ENCODE peak calls at places on chromosomes 12 and 14, in four cellular contexts. One of them, this sample, is unnamed.
A peak's percentile ranks its signal among the peaks of the same experiment; 100 is the strongest.

GRCh38 chr12:100576311-100577036 is 3.0 kb downstream of the GAS2L3 start:
- DNase-seq in GM12878: no peak
- DNase-seq in K562: peak; percentile 22
- DNase-seq in H1: no peak
- DNase-seq in this sample: peak; percentile 95

GRCh38 chr12:129540249-129540648 is 363.6 kb downstream of the TMEM132D start:
- DNase-seq in GM12878: no peak
- DNase-seq in K562: no peak
- DNase-seq in H1: no peak
- DNase-seq in this sample: no peak

GRCh38 chr12:87995581-87996178 is 33.5 kb downstream of the C12orf50 start:
- DNase-seq in GM12878: no peak
- DNase-seq in K562: peak; percentile 70
- DNase-seq in H1: peak; percentile 41
- DNase-seq in this sample: peak; percentile 73

GRCh38 chr12:41250748-41251147 is 62.6 kb downstream of the PDZRN4 start:
- DNase-seq in GM12878: no peak
- DNase-seq in K562: no peak
- DNase-seq in H1: no peak
- DNase-seq in this sample: no peak

GRCh38 chr12:95959107-95959506 is 16.0 kb downstream of the AMDHD1 start:
- DNase-seq in GM12878: no peak
- DNase-seq in K562: no peak
- DNase-seq in H1: no peak
- DNase-seq in this sample: peak; percentile 14

GRCh38 chr12:119308743-119309456 is 25.6 kb upstream of the CCDC60 start:
- DNase-seq in GM12878: no peak
- DNase-seq in K562: no peak
- DNase-seq in H1: no peak
- DNase-seq in this sample: no peak

GRCh38 chr14:60064491-60065072 is 27.1 kb upstream of the PCNX4 start:
- DNase-seq in GM12878: peak; percentile 15
- DNase-seq in K562: peak; percentile 26
- DNase-seq in H1: no peak
- DNase-seq in this sample: peak; percentile 55

GRCh38 chr12:96099986-96100385 is 64.6 kb upstream of the LTA4H start:
- DNase-seq in GM12878: no peak
- DNase-seq in K562: no peak
- DNase-seq in H1: no peak
- DNase-seq in this sample: no peak

GRCh38 chr14:52618602-52619001 is 66.0 kb downstream of the GPR137C start:
- DNase-seq in GM12878: no peak
- DNase-seq in K562: no peak
- DNase-seq in H1: no peak
- DNase-seq in this sample: no peak

GRCh38 chr12:26281320-26281719 is 85.9 kb downstream of the SSPN start:
- DNase-seq in GM12878: no peak
- DNase-seq in K562: no peak
- DNase-seq in H1: no peak
- DNase-seq in this sample: no peak

GRCh38 chr14:81132492-81132891 is 88.3 kb downstream of the GTF2A1 start:
- DNase-seq in GM12878: no peak
- DNase-seq in K562: no peak
- DNase-seq in H1: no peak
- DNase-seq in this sample: no peak

GRCh38 chr12:129082441-129082840 is 229.2 kb downstream of the GLT1D1 start:
- DNase-seq in GM12878: no peak
- DNase-seq in K562: no peak
- DNase-seq in H1: no peak
- DNase-seq in this sample: no peak

GRCh38 chr12:64243809-64244208 is 21.7 kb upstream of the KICS2 start:
- DNase-seq in GM12878: no peak
- DNase-seq in K562: no peak
- DNase-seq in H1: no peak
- DNase-seq in this sample: no peak

GRCh38 chr12:132806857-132807256 is 21.8 kb downstream of the GOLGA3 start:
- DNase-seq in GM12878: no peak
- DNase-seq in K562: no peak
- DNase-seq in H1: no peak
- DNase-seq in this sample: no peak

GRCh38 chr12:50934981-50935807 is 17.1 kb upstream of the HIGD1C start:
- DNase-seq in GM12878: no peak
- DNase-seq in K562: no peak
- DNase-seq in H1: no peak
- DNase-seq in this sample: peak; percentile 67

GRCh38 chr12:96985515-96986362 is 78.7 kb downstream of the NEDD1 start:
- DNase-seq in GM12878: no peak
- DNase-seq in K562: peak; percentile 37
- DNase-seq in H1: no peak
- DNase-seq in this sample: no peak

GRCh38 chr12:79402626-79403025 is 288.1 kb downstream of the PAWR start:
- DNase-seq in GM12878: no peak
- DNase-seq in K562: no peak
- DNase-seq in H1: no peak
- DNase-seq in this sample: peak; percentile 72

GRCh38 chr12:88553941-88554658 is 26.2 kb downstream of the KITLG start:
- DNase-seq in GM12878: no peak
- DNase-seq in K562: no peak
- DNase-seq in H1: no peak
- DNase-seq in this sample: peak; percentile 64

GRCh38 chr12:103996595-103996994 is 30.9 kb downstream of the TDG start:
- DNase-seq in GM12878: no peak
- DNase-seq in K562: no peak
- DNase-seq in H1: no peak
- DNase-seq in this sample: no peak

GRCh38 chr14:72701610-72702009 is 192.3 kb downstream of the DPF3 start:
- DNase-seq in GM12878: no peak
- DNase-seq in K562: no peak
- DNase-seq in H1: no peak
- DNase-seq in this sample: peak; percentile 25

GRCh38 chr14:26872510-26872909 is 274.7 kb upstream of the NOVA1 start:
- DNase-seq in GM12878: no peak
- DNase-seq in K562: peak; percentile 18
- DNase-seq in H1: no peak
- DNase-seq in this sample: no peak

GRCh38 chr12:58596381-58596780 is 323.9 kb downstream of the LRIG3 start:
- DNase-seq in GM12878: no peak
- DNase-seq in K562: no peak
- DNase-seq in H1: no peak
- DNase-seq in this sample: no peak

GRCh38 chr12:3795096-3795799 is 42.3 kb upstream of the CRACR2A start:
- DNase-seq in GM12878: no peak
- DNase-seq in K562: no peak
- DNase-seq in H1: no peak
- DNase-seq in this sample: no peak

GRCh38 chr14:98957211-98958047 is 314.6 kb downstream of the BCL11B start:
- DNase-seq in GM12878: no peak
- DNase-seq in K562: no peak
- DNase-seq in H1: no peak
- DNase-seq in this sample: no peak

GRCh38 chr14:51472881-51473280 is 178.8 kb upstream of the FRMD6 start:
- DNase-seq in GM12878: no peak
- DNase-seq in K562: no peak
- DNase-seq in H1: no peak
- DNase-seq in this sample: no peak

GRCh38 chr14:104980601-104981531 is 2.7 kb upstream of the AHNAK2 start:
- DNase-seq in GM12878: no peak
- DNase-seq in K562: no peak
- DNase-seq in H1: no peak
- DNase-seq in this sample: no peak

GRCh38 chr12:19161251-19161650 is 31.7 kb downstream of the PLEKHA5 start:
- DNase-seq in GM12878: no peak
- DNase-seq in K562: no peak
- DNase-seq in H1: no peak
- DNase-seq in this sample: no peak

GRCh38 chr12:106672308-106673085 is 89.7 kb downstream of the RFX4 start:
- DNase-seq in GM12878: no peak
- DNase-seq in K562: no peak
- DNase-seq in H1: no peak
- DNase-seq in this sample: no peak

GRCh38 chr12:92362785-92363184 is 217.1 kb upstream of the BTG1 start:
- DNase-seq in GM12878: peak; percentile 86
- DNase-seq in K562: no peak
- DNase-seq in H1: no peak
- DNase-seq in this sample: no peak

GRCh38 chr12:38166225-38166624 is 150.3 kb upstream of the ALG10B start:
- DNase-seq in GM12878: no peak
- DNase-seq in K562: no peak
- DNase-seq in H1: no peak
- DNase-seq in this sample: no peak

GRCh38 chr12:87953257-87953860 is 75.8 kb downstream of the C12orf50 start:
- DNase-seq in GM12878: no peak
- DNase-seq in K562: peak; percentile 3
- DNase-seq in H1: no peak
- DNase-seq in this sample: peak; percentile 71

GRCh38 chr14:72638021-72638420 is 255.9 kb downstream of the DPF3 start:
- DNase-seq in GM12878: no peak
- DNase-seq in K562: no peak
- DNase-seq in H1: no peak
- DNase-seq in this sample: peak; percentile 95

GRCh38 chr14:90700928-90701776 is 115.1 kb downstream of the TTC7B start:
- DNase-seq in GM12878: no peak
- DNase-seq in K562: no peak
- DNase-seq in H1: no peak
- DNase-seq in this sample: no peak

GRCh38 chr12:26287666-26288408 is 92.5 kb downstream of the SSPN start:
- DNase-seq in GM12878: no peak
- DNase-seq in K562: no peak
- DNase-seq in H1: no peak
- DNase-seq in this sample: no peak

GRCh38 chr12:116551619-116551951 is 7.6 kb upstream of the MAP1LC3B2 start:
- DNase-seq in GM12878: no peak
- DNase-seq in K562: no peak
- DNase-seq in H1: no peak
- DNase-seq in this sample: no peak

GRCh38 chr12:116547955-116548471 is 11.2 kb upstream of the MAP1LC3B2 start:
- DNase-seq in GM12878: no peak
- DNase-seq in K562: peak; percentile 47
- DNase-seq in H1: no peak
- DNase-seq in this sample: peak; percentile 55

GRCh38 chr12:116552750-116553383 is 6.3 kb upstream of the MAP1LC3B2 start:
- DNase-seq in GM12878: no peak
- DNase-seq in K562: no peak
- DNase-seq in H1: no peak
- DNase-seq in this sample: no peak

GRCh38 chr12:116551952-116552749 is 7.0 kb upstream of the MAP1LC3B2 start:
- DNase-seq in GM12878: no peak
- DNase-seq in K562: peak; percentile 60
- DNase-seq in H1: no peak
- DNase-seq in this sample: peak; percentile 86

DNA sequence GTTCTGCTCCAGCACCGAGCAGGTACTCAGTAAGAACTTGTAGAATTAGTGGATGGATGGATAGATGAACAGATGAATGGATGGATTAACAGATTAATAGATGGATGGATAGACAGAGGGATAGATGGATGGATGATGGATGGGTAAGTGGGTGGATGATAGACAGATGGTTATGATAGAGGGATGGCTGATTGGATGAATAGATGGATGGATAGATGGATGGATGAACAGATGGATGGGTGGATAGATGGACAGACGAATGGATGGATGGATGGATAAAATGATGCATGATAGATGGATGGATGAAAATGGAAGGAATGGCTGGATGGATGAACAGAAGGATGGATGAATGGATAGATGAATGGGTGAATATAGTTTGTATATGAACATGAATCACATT is 8.0 kb upstream of the MAP1LC3B2 start:
- DNase-seq in GM12878: no peak
- DNase-seq in K562: no peak
- DNase-seq in H1: no peak
- DNase-seq in this sample: no peak
- TF ChIP-seq CHD1 in GM12878: no peak
- TF ChIP-seq CHD1 in K562: no peak
- TF ChIP-seq CHD1 in H1: no peak
- TF ChIP-seq CHD1 in this sample: no peak

GRCh38 chr12:56119361-56119796 is 1.3 kb downstream of the ZC3H10 start:
- DNase-seq in GM12878: no peak
- DNase-seq in K562: peak; percentile 93
- DNase-seq in H1: no peak
- DNase-seq in this sample: peak; percentile 94
- TF ChIP-seq CHD1 in GM12878: no peak
- TF ChIP-seq CHD1 in K562: no peak
- TF ChIP-seq CHD1 in H1: no peak
- TF ChIP-seq CHD1 in this sample: peak; percentile 39

GRCh38 chr14:77258566-77258965 is 12.4 kb downstream of the NGB start:
- DNase-seq in GM12878: no peak
- DNase-seq in K562: no peak
- DNase-seq in H1: no peak
- DNase-seq in this sample: no peak

GRCh38 chr14:77259025-77259715 is 11.8 kb downstream of the NGB start:
- DNase-seq in GM12878: no peak
- DNase-seq in K562: no peak
- DNase-seq in H1: no peak
- DNase-seq in this sample: no peak

GRCh38 chr14:77257700-77258099 is 13.3 kb downstream of the NGB start:
- DNase-seq in GM12878: no peak
- DNase-seq in K562: no peak
- DNase-seq in H1: no peak
- DNase-seq in this sample: no peak

GRCh38 chr14:77260199-77260598 is 10.8 kb downstream of the NGB start:
- DNase-seq in GM12878: no peak
- DNase-seq in K562: no peak
- DNase-seq in H1: no peak
- DNase-seq in this sample: no peak

GRCh38 chr14:77260631-77261030 is 10.4 kb downstream of the NGB start:
- DNase-seq in GM12878: no peak
- DNase-seq in K562: no peak
- DNase-seq in H1: no peak
- DNase-seq in this sample: no peak
- TF ChIP-seq CHD1 in GM12878: no peak
- TF ChIP-seq CHD1 in K562: no peak
- TF ChIP-seq CHD1 in H1: no peak
- TF ChIP-seq CHD1 in this sample: no peak

DNA sequence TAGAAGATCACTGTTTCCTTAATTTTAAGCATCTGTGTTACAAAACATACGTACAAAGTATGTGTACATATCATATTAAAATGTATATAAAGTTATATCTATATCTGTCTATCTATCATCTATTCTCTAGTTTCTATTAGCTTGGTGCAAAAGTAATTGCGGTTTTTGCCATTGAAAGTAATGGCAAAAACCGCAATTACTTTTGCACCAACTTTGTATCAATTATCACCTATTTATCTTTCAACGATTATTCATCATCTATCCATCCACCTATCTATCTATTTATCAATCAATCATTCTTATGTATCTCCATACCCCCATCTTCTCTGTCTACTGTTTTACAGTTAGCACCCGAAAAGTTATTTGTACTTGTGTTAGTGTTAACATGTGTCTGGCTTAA is 447.6 kb downstream of the NRXN3 start:
- DNase-seq in GM12878: no peak
- DNase-seq in K562: no peak
- DNase-seq in H1: no peak
- DNase-seq in this sample: no peak
- TF ChIP-seq CHD1 in GM12878: no peak
- TF ChIP-seq CHD1 in K562: no peak
- TF ChIP-seq CHD1 in H1: no peak
- TF ChIP-seq CHD1 in this sample: no peak

GRCh38 chr14:69715725-69716482 is 51.0 kb upstream of the SRSF5 start:
- DNase-seq in GM12878: no peak
- DNase-seq in K562: no peak
- DNase-seq in H1: no peak
- DNase-seq in this sample: peak; percentile 70
- TF ChIP-seq CHD1 in GM12878: no peak
- TF ChIP-seq CHD1 in K562: no peak
- TF ChIP-seq CHD1 in H1: no peak
- TF ChIP-seq CHD1 in this sample: no peak

This sample was measured in IMR-90.